ENCODE peak calls at places on chromosomes 3 and 15, in ten cellular contexts. Y, M, V, A, R, C, W, N, U and P are unnamed samples.

GRCh38 chr3:5188419-5189405 is 1.2 kb downstream of the EDEM1 start:
- DNase-seq in U (no peak), R (no peak), N (peak), W (no peak), A (no peak), Y (peak), M (peak), C (no peak), V (no peak), P (peak)

GRCh38 chr15:100464895-100465294 is 63.9 kb downstream of the CERS3 start:
- DNase-seq in U (no peak), Y (peak), A (no peak), M (no peak), N (no peak), C (no peak), R (no peak), V (no peak), W (no peak), P (no peak)

GRCh38 chr15:78347586-78348543 is 7.7 kb downstream of the CRABP1 start:
- DNase-seq in V (no peak), W (no peak), C (no peak), M (no peak), Y (no peak), N (no peak), A (no peak), R (no peak), U (no peak), P (no peak)

GRCh38 chr3:184145120-184145524 is 10.0 kb downstream of the EIF2B5 start:
- DNase-seq in M (peak), W (no peak), U (no peak), Y (peak), A (no peak), C (no peak), R (no peak), V (peak), N (peak), P (peak)

GRCh38 chr3:109372639-109373038 is 35.3 kb upstream of the DPPA4 start:
- DNase-seq in R (no peak), Y (no peak), N (no peak), W (no peak), C (no peak), U (no peak), A (no peak), M (no peak), V (no peak), P (no peak)

GRCh38 chr3:179967622-179968021 is 69.1 kb downstream of the PEX5L start:
- DNase-seq in V (no peak), U (no peak), C (no peak), M (no peak), W (no peak), A (no peak), N (no peak), R (no peak), Y (peak), P (no peak)

GRCh38 chr3:122578110-122578740 is 775 bp downstream of the PARP15 start:
- DNase-seq in M (no peak), N (no peak), V (no peak), A (no peak), R (no peak), W (no peak), C (no peak), Y (no peak), U (no peak), P (no peak)

GRCh38 chr3:179446501-179446900 is 4.8 kb downstream of the GNB4 start:
- DNase-seq in C (no peak), M (no peak), R (no peak), V (no peak), Y (no peak), U (peak), N (peak), A (no peak), W (no peak), P (peak)

GRCh38 chr3:2452249-2452648 is 353.6 kb downstream of the CNTN4 start:
- DNase-seq in M (no peak), R (no peak), U (no peak), Y (no peak), N (no peak), V (no peak), C (no peak), A (no peak), W (no peak), P (no peak)

GRCh38 chr3:188345223-188345622 is 191.3 kb downstream of the LPP start:
- DNase-seq in N (peak), Y (no peak), V (no peak), R (no peak), W (no peak), C (no peak), A (no peak), U (peak), M (no peak), P (peak)

GRCh38 chr3:164486150-164486549 is 592.1 kb downstream of the SI start:
- DNase-seq in V (no peak), N (peak), A (no peak), R (no peak), Y (no peak), U (no peak), W (no peak), C (no peak), M (no peak), P (peak)

GRCh38 chr15:25674948-25675347 is 188.2 kb downstream of the ATP10A start:
- DNase-seq in U (no peak), V (peak), A (no peak), C (no peak), N (no peak), M (no peak), R (no peak), Y (no peak), W (no peak), P (no peak)